ENCODE peak calls at places on chromosome 13, in four cellular contexts. One of them, this sample, is unnamed.

GRCh38 chr13:98348476-98348875 is 171.4 kb upstream of the RNF113B start:
- DNase-seq in HepG2: no peak
- DNase-seq in K562: no peak
- DNase-seq in GM12878: no peak
- DNase-seq in this sample: no peak

GRCh38 chr13:44112700-44113329 is 233.1 kb downstream of the LACC1 start:
- DNase-seq in HepG2: no peak
- DNase-seq in K562: no peak
- DNase-seq in GM12878: no peak
- DNase-seq in this sample: no peak

GRCh38 chr13:65932587-65933239 is 1297.4 kb downstream of the PCDH9 start:
- DNase-seq in HepG2: no peak
- DNase-seq in K562: no peak
- DNase-seq in GM12878: no peak
- DNase-seq in this sample: no peak

GRCh38 chr13:98729526-98730057 is 22.9 kb downstream of the SLC15A1 start:
- DNase-seq in HepG2: no peak
- DNase-seq in K562: no peak
- DNase-seq in GM12878: no peak
- DNase-seq in this sample: no peak

GRCh38 chr13:95956589-95957148 is 96.5 kb downstream of the UGGT2 start:
- DNase-seq in HepG2: no peak
- DNase-seq in K562: peak; percentile 23
- DNase-seq in GM12878: peak; percentile 21
- DNase-seq in this sample: no peak

GRCh38 chr13:36310417-36311108 is 12.9 kb upstream of the CCDC169 start:
- DNase-seq in HepG2: no peak
- DNase-seq in K562: peak; percentile 14
- DNase-seq in GM12878: no peak
- DNase-seq in this sample: no peak

GRCh38 chr13:32150794-32151193 is 119.2 kb downstream of the FRY start:
- DNase-seq in HepG2: no peak
- DNase-seq in K562: no peak
- DNase-seq in GM12878: no peak
- DNase-seq in this sample: no peak

GRCh38 chr13:74986609-74987008 is 495.4 kb downstream of the TBC1D4 start:
- DNase-seq in HepG2: no peak
- DNase-seq in K562: no peak
- DNase-seq in GM12878: no peak
- DNase-seq in this sample: no peak

GRCh38 chr13:32107474-32107873 is 75.9 kb downstream of the FRY start:
- DNase-seq in HepG2: no peak
- DNase-seq in K562: no peak
- DNase-seq in GM12878: no peak
- DNase-seq in this sample: no peak

GRCh38 chr13:90302113-90302512 is 1045.4 kb upstream of the MIR17HG start:
- DNase-seq in HepG2: no peak
- DNase-seq in K562: no peak
- DNase-seq in GM12878: no peak
- DNase-seq in this sample: no peak

GRCh38 chr13:26984337-26984736 is 187.3 kb downstream of the USP12 start:
- DNase-seq in HepG2: no peak
- DNase-seq in K562: no peak
- DNase-seq in GM12878: no peak
- DNase-seq in this sample: no peak

GRCh38 chr13:26344980-26345379 is 91.1 kb downstream of the CDK8 start:
- DNase-seq in HepG2: no peak
- DNase-seq in K562: no peak
- DNase-seq in GM12878: no peak
- DNase-seq in this sample: no peak

GRCh38 chr13:55745828-55746227 is 1394.9 kb upstream of the PRR20A start:
- DNase-seq in HepG2: no peak
- DNase-seq in K562: no peak
- DNase-seq in GM12878: no peak
- DNase-seq in this sample: no peak

GRCh38 chr13:35984776-35985453 is 146.3 kb downstream of the DCLK1 start:
- DNase-seq in HepG2: no peak
- DNase-seq in K562: no peak
- DNase-seq in GM12878: no peak
- DNase-seq in this sample: no peak

GRCh38 chr13:42477588-42478190 is 96.3 kb upstream of the TNFSF11 start:
- DNase-seq in HepG2: no peak
- DNase-seq in K562: no peak
- DNase-seq in GM12878: no peak
- DNase-seq in this sample: no peak

GRCh38 chr13:106709509-106709908 is 141.6 kb upstream of the ARGLU1 start:
- DNase-seq in HepG2: no peak
- DNase-seq in K562: no peak
- DNase-seq in GM12878: no peak
- DNase-seq in this sample: no peak

GRCh38 chr13:71477735-71478134 is 389.3 kb downstream of the DACH1 start:
- DNase-seq in HepG2: no peak
- DNase-seq in K562: no peak
- DNase-seq in GM12878: no peak
- DNase-seq in this sample: peak; percentile 1

GRCh38 chr13:96968027-96968426 is 26.2 kb downstream of the OXGR1 start:
- DNase-seq in HepG2: no peak
- DNase-seq in K562: no peak
- DNase-seq in GM12878: no peak
- DNase-seq in this sample: no peak

GRCh38 chr13:84649853-84650252 is 767.6 kb upstream of the SLITRK1 start:
- DNase-seq in HepG2: no peak
- DNase-seq in K562: no peak
- DNase-seq in GM12878: no peak
- DNase-seq in this sample: no peak

GRCh38 chr13:67416047-67416925 is 186.2 kb upstream of the PCDH9 start:
- DNase-seq in HepG2: peak; percentile 4
- DNase-seq in K562: peak; percentile 35
- DNase-seq in GM12878: no peak
- DNase-seq in this sample: no peak

GRCh38 chr13:42048323-42048624 is 174 bp upstream of the DGKH start:
- DNase-seq in HepG2: no peak
- DNase-seq in K562: no peak
- DNase-seq in GM12878: no peak
- DNase-seq in this sample: no peak

GRCh38 chr13:30551194-30551593 is 66.5 kb upstream of the USPL1 start:
- DNase-seq in HepG2: peak; percentile 29
- DNase-seq in K562: peak; percentile 29
- DNase-seq in GM12878: no peak
- DNase-seq in this sample: peak; percentile 26

GRCh38 chr13:39765801-39766463 is 110.5 kb downstream of the COG6 start:
- DNase-seq in HepG2: no peak
- DNase-seq in K562: no peak
- DNase-seq in GM12878: no peak
- DNase-seq in this sample: no peak

GRCh38 chr13:95118541-95119324 is 182.5 kb downstream of the ABCC4 start:
- DNase-seq in HepG2: no peak
- DNase-seq in K562: no peak
- DNase-seq in GM12878: no peak
- DNase-seq in this sample: no peak

GRCh38 chr13:22451345-22451744 is 729.4 kb upstream of the SGCG start:
- DNase-seq in HepG2: peak; percentile 3
- DNase-seq in K562: no peak
- DNase-seq in GM12878: no peak
- DNase-seq in this sample: no peak

GRCh38 chr13:27177852-27178251 is 6.2 kb upstream of the USP12 start:
- DNase-seq in HepG2: no peak
- DNase-seq in K562: no peak
- DNase-seq in GM12878: no peak
- DNase-seq in this sample: no peak

GRCh38 chr13:113322043-113322461 is 25.0 kb downstream of the LAMP1 start:
- DNase-seq in HepG2: no peak
- DNase-seq in K562: no peak
- DNase-seq in GM12878: no peak
- DNase-seq in this sample: no peak

GRCh38 chr13:113319371-113319770 is 22.3 kb downstream of the LAMP1 start:
- DNase-seq in HepG2: no peak
- DNase-seq in K562: no peak
- DNase-seq in GM12878: no peak
- DNase-seq in this sample: no peak

GRCh38 chr13:113321546-113321945 is 24.5 kb downstream of the LAMP1 start:
- DNase-seq in HepG2: no peak
- DNase-seq in K562: no peak
- DNase-seq in GM12878: no peak
- DNase-seq in this sample: no peak

GRCh38 chr13:113318956-113319355 is 21.9 kb downstream of the LAMP1 start:
- DNase-seq in HepG2: no peak
- DNase-seq in K562: no peak
- DNase-seq in GM12878: no peak
- DNase-seq in this sample: no peak

DNA sequence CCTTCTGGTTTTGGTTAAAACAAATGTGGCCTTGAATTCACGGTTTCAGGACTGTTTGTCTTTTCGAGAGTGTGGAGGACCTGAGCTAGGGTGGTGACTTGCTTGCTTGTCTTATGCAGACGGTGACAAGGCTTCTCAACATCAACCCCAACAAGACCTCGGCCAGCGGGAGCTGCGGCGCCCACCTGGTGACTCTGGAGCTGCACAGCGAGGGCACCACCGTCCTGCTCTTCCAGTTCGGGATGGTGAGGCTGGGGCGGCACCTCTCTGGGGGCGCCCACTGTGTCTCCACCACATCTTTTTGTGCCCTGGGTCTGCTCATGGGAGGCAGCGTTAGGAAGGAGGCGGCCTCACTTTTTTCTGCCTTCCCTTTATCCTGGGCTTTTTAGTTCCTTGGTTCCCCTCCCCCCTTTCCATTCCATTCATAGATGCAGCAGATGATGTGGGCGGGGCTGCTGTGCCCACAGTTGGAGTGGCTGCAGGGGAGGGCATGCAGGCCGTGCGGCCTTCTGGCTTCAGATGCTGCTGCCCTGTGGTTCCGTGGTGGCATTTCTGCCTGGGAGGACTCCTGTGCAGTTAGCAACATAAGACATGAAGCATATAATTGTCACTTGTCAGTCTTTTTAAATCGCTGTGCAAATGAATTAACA is 23.3 kb downstream of the LAMP1 start:
- DNase-seq in HepG2: no peak
- DNase-seq in K562: no peak
- DNase-seq in GM12878: no peak
- DNase-seq in this sample: no peak
- TF ChIP-seq SRF in HepG2: no peak
- TF ChIP-seq SRF in K562: no peak
- TF ChIP-seq SRF in GM12878: no peak
- TF ChIP-seq SRF in this sample: no peak

GRCh38 chr13:51151463-51151862 is 40.4 kb upstream of the C13orf42 start:
- DNase-seq in HepG2: no peak
- DNase-seq in K562: no peak
- DNase-seq in GM12878: no peak
- DNase-seq in this sample: no peak
- H3K4me1 ChIP-seq in HepG2: no peaks in the 10 kb centered on the region
- H3K4me1 ChIP-seq in K562: peaks cover 6% of the 10 kb centered on the region
- H3K4me1 ChIP-seq in GM12878: no peaks in the 10 kb centered on the region
- H3K4me1 ChIP-seq in this sample: no peaks in the 10 kb centered on the region

GRCh38 chr13:40787062-40787461 is 2.3 kb upstream of the SLC25A15 start:
- DNase-seq in HepG2: no peak
- DNase-seq in K562: peak; percentile 17
- DNase-seq in GM12878: no peak
- DNase-seq in this sample: no peak
- TF ChIP-seq SRF in HepG2: no peak
- TF ChIP-seq SRF in K562: no peak
- TF ChIP-seq SRF in GM12878: no peak
- TF ChIP-seq SRF in this sample: no peak

GRCh38 chr13:33277946-33278345 is 7.6 kb downstream of the STARD13 start:
- DNase-seq in HepG2: no peak
- DNase-seq in K562: no peak
- DNase-seq in GM12878: no peak
- DNase-seq in this sample: no peak
- H3K4me1 ChIP-seq in HepG2: peaks cover 72% of the 10 kb centered on the region
- H3K4me1 ChIP-seq in K562: no peaks in the 10 kb centered on the region
- H3K4me1 ChIP-seq in GM12878: no peaks in the 10 kb centered on the region
- H3K4me1 ChIP-seq in this sample: peaks cover 8% of the 10 kb centered on the region

DNA sequence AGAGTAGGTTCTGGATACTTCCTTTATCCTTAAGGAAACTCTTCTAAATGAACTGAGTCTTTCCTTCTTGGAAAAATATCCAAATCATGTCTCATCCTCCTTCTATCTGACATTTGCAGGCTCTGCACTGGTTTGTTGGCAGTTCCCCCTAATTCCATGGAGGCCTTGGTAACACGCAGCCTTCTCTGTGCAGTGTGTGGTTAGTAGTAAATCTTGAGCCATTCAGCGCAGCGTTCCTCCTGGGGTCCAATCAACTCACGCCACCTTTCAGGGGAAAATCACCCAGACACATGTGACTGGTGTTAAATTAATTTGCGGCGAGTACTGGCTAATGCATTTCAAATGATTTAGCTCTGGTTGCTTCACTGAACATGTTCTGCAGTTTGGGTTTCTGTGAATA is 21.0 kb upstream of the CBY2 start:
- DNase-seq in HepG2: no peak
- DNase-seq in K562: no peak
- DNase-seq in GM12878: no peak
- DNase-seq in this sample: no peak
- TF ChIP-seq SRF in HepG2: no peak
- TF ChIP-seq SRF in K562: no peak
- TF ChIP-seq SRF in GM12878: no peak
- TF ChIP-seq SRF in this sample: no peak

GRCh38 chr13:73860501-73860900 is 273.7 kb downstream of the KLF12 start:
- DNase-seq in HepG2: no peak
- DNase-seq in K562: no peak
- DNase-seq in GM12878: no peak
- DNase-seq in this sample: no peak
- H3K4me1 ChIP-seq in HepG2: no peaks in the 10 kb centered on the region
- H3K4me1 ChIP-seq in K562: no peaks in the 10 kb centered on the region
- H3K4me1 ChIP-seq in GM12878: no peaks in the 10 kb centered on the region
- H3K4me1 ChIP-seq in this sample: no peaks in the 10 kb centered on the region

GRCh38 chr13:28283600-28283999 is 145.3 kb downstream of the PAN3 start:
- DNase-seq in HepG2: no peak
- DNase-seq in K562: no peak
- DNase-seq in GM12878: no peak
- DNase-seq in this sample: no peak
- TF ChIP-seq SRF in HepG2: no peak
- TF ChIP-seq SRF in K562: no peak
- TF ChIP-seq SRF in GM12878: no peak
- TF ChIP-seq SRF in this sample: no peak

GRCh38 chr13:110239280-110240120 is 67.5 kb downstream of the COL4A1 start:
- DNase-seq in HepG2: no peak
- DNase-seq in K562: no peak
- DNase-seq in GM12878: no peak
- DNase-seq in this sample: no peak
- H3K4me1 ChIP-seq in HepG2: no peaks in the 10 kb centered on the region
- H3K4me1 ChIP-seq in K562: no peaks in the 10 kb centered on the region
- H3K4me1 ChIP-seq in GM12878: no peaks in the 10 kb centered on the region
- H3K4me1 ChIP-seq in this sample: no peaks in the 10 kb centered on the region

DNA sequence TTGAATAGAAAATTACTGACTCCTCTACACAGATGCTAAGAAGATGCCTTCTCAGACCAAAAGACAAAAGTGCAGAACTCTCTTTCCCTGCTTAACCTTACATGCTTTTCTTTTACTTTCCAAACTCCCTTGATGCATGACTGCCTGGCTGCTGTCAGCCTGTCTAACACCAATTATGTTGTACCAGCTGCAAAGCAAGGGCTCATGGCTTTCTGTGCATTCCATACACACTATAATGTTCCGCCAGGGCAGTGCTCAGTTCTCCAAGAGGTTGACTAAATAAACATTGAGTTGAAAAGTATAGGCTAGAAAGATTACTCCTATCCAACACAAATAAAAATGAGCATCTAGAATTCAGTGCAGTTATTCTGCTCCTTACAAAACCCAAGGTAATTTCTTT is 330.4 kb upstream of the NBEA start:
- DNase-seq in HepG2: no peak
- DNase-seq in K562: no peak
- DNase-seq in GM12878: no peak
- DNase-seq in this sample: no peak
- TF ChIP-seq SRF in HepG2: no peak
- TF ChIP-seq SRF in K562: no peak
- TF ChIP-seq SRF in GM12878: no peak
- TF ChIP-seq SRF in this sample: no peak

This sample was measured in HCT116.